ENCODE peak calls at places on chromosome 1, in eight cellular contexts. S, V, W, H, F, X, O and N are unnamed samples.

GRCh38 chr1:172254521-172255222 is 165.8 kb upstream of the C1orf105 start:
- ATAC-seq in S (no peak), V (no peak), W (no peak), H (no peak), F (peak), X (no peak), O (peak), N (peak)

GRCh38 chr1:200474633-200475032 is 64.8 kb upstream of the ZNF281 start:
- ATAC-seq in S (no peak), V (no peak), W (no peak), H (no peak), F (no peak), X (no peak), O (no peak), N (no peak)

GRCh38 chr1:2251786-2252185 is 23.7 kb downstream of the SKI start:
- ATAC-seq in S (no peak), V (no peak), W (no peak), H (no peak), F (no peak), X (peak), O (no peak), N (peak)

GRCh38 chr1:192592981-192593683 is 17.6 kb downstream of the RGS1 start:
- ATAC-seq in S (no peak), V (no peak), W (no peak), H (no peak), F (no peak), X (no peak), O (no peak), N (no peak)

GRCh38 chr1:6601865-6602668 is 602 bp downstream of the KLHL21 start:
- ATAC-seq in S (peak), V (peak), W (peak), H (peak), F (peak), X (peak), O (peak), N (peak)

GRCh38 chr1:56855190-56855589 is 593 bp downstream of the C8A start:
- ATAC-seq in S (no peak), V (no peak), W (no peak), H (no peak), F (no peak), X (no peak), O (no peak), N (no peak)

GRCh38 chr1:103448560-103448959 is 76.9 kb upstream of the RNPC3 start:
- ATAC-seq in S (no peak), V (no peak), W (no peak), H (no peak), F (peak), X (no peak), O (no peak), N (no peak)

GRCh38 chr1:44089371-44090070 is 29.1 kb upstream of the KLF17 start:
- ATAC-seq in S (no peak), V (no peak), W (no peak), H (peak), F (no peak), X (peak), O (no peak), N (no peak)

GRCh38 chr1:172902861-172903381 is 147.8 kb downstream of the TNFSF18 start:
- ATAC-seq in S (no peak), V (peak), W (no peak), H (no peak), F (peak), X (no peak), O (no peak), N (peak)

GRCh38 chr1:54199151-54199764 is 572 bp downstream of the CYB5RL start:
- ATAC-seq in S (no peak), V (no peak), W (no peak), H (peak), F (peak), X (no peak), O (no peak), N (peak)

GRCh38 chr1:15089244-15089992 is 64.1 kb upstream of the TMEM51 start:
- ATAC-seq in S (peak), V (no peak), W (no peak), H (peak), F (no peak), X (no peak), O (peak), N (peak)

GRCh38 chr1:61187380-61188086 is 105.2 kb downstream of the NFIA start:
- ATAC-seq in S (no peak), V (no peak), W (no peak), H (no peak), F (no peak), X (no peak), O (no peak), N (no peak)

GRCh38 chr1:80656011-80656627 is 1144.6 kb upstream of the ADGRL2 start:
- ATAC-seq in S (peak), V (no peak), W (no peak), H (peak), F (no peak), X (no peak), O (peak), N (peak)

GRCh38 chr1:38997034-38997900 is 6.2 kb downstream of the AKIRIN1 start:
- ATAC-seq in S (no peak), V (peak), W (peak), H (peak), F (peak), X (peak), O (no peak), N (no peak)